ENCODE peak calls at places on chromosomes 12 and 14, in five cellular contexts. T, A, P, F and N are unnamed samples.

GRCh38 chr12:113007166-113007565 is 28.8 kb downstream of the OAS2 start:
- DNase-seq in T (no peak), A (no peak), P (no peak), F (no peak), N (peak; percentile 11)

GRCh38 chr14:79201545-79202247 is 1009.6 kb downstream of the DIO2 start:
- DNase-seq in T (no peak), A (no peak), P (no peak), F (no peak), N (no peak)

GRCh38 chr12:73266206-73266605 is 994.0 kb downstream of the TRHDE start:
- DNase-seq in T (no peak), A (no peak), P (no peak), F (no peak), N (no peak)

GRCh38 chr12:5778823-5779222 is 166.2 kb downstream of the ANO2 start:
- DNase-seq in T (no peak), A (no peak), P (no peak), F (no peak), N (no peak)

GRCh38 chr14:37985826-37986470 is 221.8 kb upstream of the SSTR1 start:
- DNase-seq in T (no peak), A (no peak), P (no peak), F (peak; percentile 31), N (no peak)

GRCh38 chr12:25692115-25693035 is 139.3 kb upstream of the LMNTD1 start:
- DNase-seq in T (no peak), A (no peak), P (no peak), F (no peak), N (no peak)

GRCh38 chr12:1439687-1440086 is 154.7 kb downstream of the FBXL14 start:
- DNase-seq in T (no peak), A (no peak), P (no peak), F (no peak), N (no peak)

GRCh38 chr14:94050231-94050880 is 24.2 kb downstream of the OTUB2 start:
- DNase-seq in T (no peak), A (peak; percentile 47), P (peak; percentile 74), F (no peak), N (peak; percentile 52)

GRCh38 chr14:30894923-30895515 is 20.7 kb downstream of the COCH start:
- DNase-seq in T (no peak), A (no peak), P (no peak), F (no peak), N (no peak)

GRCh38 chr12:88228720-88229119 is 86.6 kb downstream of the TMTC3 start:
- DNase-seq in T (no peak), A (no peak), P (no peak), F (no peak), N (no peak)

GRCh38 chr12:48300774-48301173 is 49.9 kb downstream of the ZNF641 start:
- DNase-seq in T (no peak), A (no peak), P (no peak), F (no peak), N (no peak)

GRCh38 chr14:73833530-73834257 is 17.9 kb upstream of the PTGR2 start:
- DNase-seq in T (no peak), A (no peak), P (no peak), F (peak; percentile 14), N (no peak)

GRCh38 chr14:81219821-81220487 is 805 bp downstream of the GTF2A1 start:
- DNase-seq in T (no peak), A (peak; percentile 47), P (peak; percentile 89), F (peak; percentile 26), N (no peak)

GRCh38 chr12:90102957-90103652 is 394.5 kb upstream of the ATP2B1 start:
- DNase-seq in T (no peak), A (no peak), P (no peak), F (no peak), N (no peak)

GRCh38 chr12:95997911-95998510 is 1.9 kb upstream of the HAL start:
- DNase-seq in T (no peak), A (no peak), P (no peak), F (no peak), N (no peak)

GRCh38 chr14:25340882-25341281 is 290.9 kb upstream of the STXBP6 start:
- DNase-seq in T (no peak), A (no peak), P (no peak), F (no peak), N (no peak)

DNA sequence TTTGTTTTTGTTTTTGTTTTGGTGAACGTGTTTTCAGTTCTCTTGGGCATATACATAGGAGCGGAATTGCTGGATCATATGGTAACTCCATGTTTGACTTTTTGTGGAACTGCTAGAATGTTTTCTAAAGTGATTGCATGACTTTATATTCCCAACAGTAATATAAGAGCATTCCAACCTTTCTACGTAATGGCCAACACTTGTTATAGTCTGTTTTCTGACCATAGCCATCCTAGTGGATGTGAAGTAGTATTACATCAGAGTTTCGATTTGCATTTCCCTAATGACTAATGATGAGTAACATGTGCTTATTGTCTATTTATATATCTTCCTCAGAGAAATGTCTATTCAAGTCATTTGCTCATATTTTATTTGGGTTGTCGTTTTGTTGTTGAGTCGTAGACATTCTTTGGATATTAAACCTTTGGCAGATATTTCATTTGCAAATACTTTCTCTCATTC is 268.7 kb downstream of the AEBP2 start:
- DNase-seq in T (no peak), A (no peak), P (no peak), F (no peak), N (no peak)
- TF ChIP-seq CTCF in T (no peak), A (no peak), P (no peak), F (no peak), N (no peak)

GRCh38 chr14:64671591-64671990 is 32.6 kb upstream of the PLEKHG3 start:
- DNase-seq in T (no peak), A (no peak), P (no peak), F (no peak), N (no peak)
- TF ChIP-seq CTCF in T (peak; percentile 54), A (peak; percentile 68), P (no peak), F (peak; percentile 81), N (peak; percentile 70)

GRCh38 chr14:63209160-63209559 is 4.9 kb downstream of the RHOJ start:
- DNase-seq in T (no peak), A (no peak), P (no peak), F (no peak), N (no peak)

GRCh38 chr14:63210812-63211211 is 6.6 kb downstream of the RHOJ start:
- DNase-seq in T (no peak), A (no peak), P (no peak), F (no peak), N (no peak)

GRCh38 chr14:63214417-63215196 is 10.4 kb downstream of the RHOJ start:
- DNase-seq in T (no peak), A (no peak), P (no peak), F (no peak), N (no peak)

GRCh38 chr14:63212776-63213500 is 8.7 kb downstream of the RHOJ start:
- DNase-seq in T (no peak), A (no peak), P (no peak), F (no peak), N (no peak)

DNA sequence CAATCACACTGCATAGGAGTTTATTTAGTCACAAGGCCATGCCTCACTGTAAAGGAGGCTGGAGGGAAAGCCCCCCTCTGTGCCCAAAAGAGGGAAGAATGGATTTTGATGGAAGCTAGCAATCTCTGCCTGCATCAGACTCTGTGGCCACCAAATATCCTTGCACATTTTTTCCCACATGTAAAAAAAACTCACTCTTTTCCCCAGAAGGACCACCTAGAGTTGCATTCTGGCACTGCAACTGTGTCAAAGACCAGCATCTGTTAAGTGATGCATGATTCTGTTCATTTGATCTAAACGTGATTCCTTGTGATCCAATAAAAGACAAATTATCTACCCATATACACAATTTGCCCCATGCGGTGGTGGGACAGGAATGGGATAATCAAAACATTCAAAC is 8.0 kb downstream of the RHOJ start:
- DNase-seq in T (no peak), A (no peak), P (no peak), F (no peak), N (no peak)
- TF ChIP-seq CTCF in T (no peak), A (no peak), P (no peak), F (peak; percentile 50), N (no peak)

GRCh38 chr14:59120931-59121330 is 67.5 kb upstream of the DAAM1 start:
- DNase-seq in T (no peak), A (no peak), P (no peak), F (no peak), N (no peak)

GRCh38 chr14:59125156-59125555 is 63.3 kb upstream of the DAAM1 start:
- DNase-seq in T (no peak), A (no peak), P (no peak), F (no peak), N (no peak)

GRCh38 chr14:59123526-59123925 is 64.9 kb upstream of the DAAM1 start:
- DNase-seq in T (no peak), A (no peak), P (no peak), F (no peak), N (no peak)

GRCh38 chr14:59126714-59127436 is 61.6 kb upstream of the DAAM1 start:
- DNase-seq in T (no peak), A (no peak), P (no peak), F (peak; percentile 8), N (no peak)

GRCh38 chr14:59123975-59124374 is 64.5 kb upstream of the DAAM1 start:
- DNase-seq in T (no peak), A (no peak), P (no peak), F (no peak), N (no peak)
- TF ChIP-seq CTCF in T (no peak), A (peak; percentile 32), P (no peak), F (peak; percentile 58), N (peak; percentile 28)

GRCh38 chr12:109109756-109110350 is 6.5 kb upstream of the ACACB start:
- DNase-seq in T (no peak), A (no peak), P (no peak), F (no peak), N (no peak)

GRCh38 chr12:109102491-109102890 is 5.1 kb downstream of the UNG start:
- DNase-seq in T (no peak), A (no peak), P (peak; percentile 9), F (no peak), N (no peak)

GRCh38 chr12:109099426-109100020 is 2.1 kb downstream of the UNG start:
- DNase-seq in T (no peak), A (no peak), P (peak; percentile 75), F (no peak), N (no peak)

DNA sequence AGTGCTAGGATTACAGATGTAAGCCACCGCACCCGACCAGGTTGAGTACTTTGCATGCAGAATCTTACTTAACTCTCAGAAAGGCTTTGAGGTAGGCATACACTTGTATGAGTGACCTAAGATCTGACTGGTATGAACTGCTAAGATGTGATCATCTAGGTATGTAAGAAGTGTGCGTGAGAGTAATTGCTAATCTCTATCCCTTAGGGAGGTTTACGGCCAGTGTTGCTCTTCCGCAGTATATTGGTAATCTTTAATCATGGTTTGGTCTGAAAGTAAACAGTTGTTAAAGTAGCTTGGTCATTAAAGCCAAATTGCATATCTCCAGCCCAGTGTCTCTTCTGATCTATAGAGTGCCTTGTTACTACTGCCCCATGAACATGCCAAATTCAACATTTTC is 7.8 kb downstream of the UNG start:
- DNase-seq in T (no peak), A (no peak), P (no peak), F (no peak), N (no peak)
- TF ChIP-seq CTCF in T (no peak), A (no peak), P (no peak), F (no peak), N (no peak)

DNA sequence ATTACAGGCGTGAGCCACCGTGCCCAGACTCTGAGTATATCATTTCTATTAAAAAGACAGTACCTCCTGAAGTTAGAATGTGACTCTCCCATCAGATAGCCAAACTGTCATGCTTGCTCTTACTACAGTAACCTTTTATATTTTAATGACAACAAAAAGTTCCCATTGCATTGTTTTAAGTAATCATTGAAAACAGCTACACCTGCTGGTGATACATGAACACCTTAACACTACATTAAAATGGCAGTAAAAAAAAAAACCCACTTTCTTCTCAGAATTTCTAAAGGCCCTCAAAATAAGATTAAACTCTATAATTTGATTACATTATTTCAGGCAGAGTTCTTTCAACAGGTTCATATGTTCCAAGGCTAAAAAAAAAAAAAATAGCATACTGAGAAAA is 76.7 kb downstream of the SH2B3 start:
- DNase-seq in T (no peak), A (no peak), P (no peak), F (no peak), N (no peak)
- TF ChIP-seq CTCF in T (no peak), A (no peak), P (no peak), F (peak; percentile 37), N (peak; percentile 8)